ENCODE peak calls at places on chromosome 3, in four cellular contexts. B is K562; Y is activated CD4-positive, CD25-positive, alpha-beta regulatory T cell; R is HS-27A. O is an unnamed sample.

GRCh38 chr3:98596902-98597500 is 3.6 kb upstream of the CPOX start:
- DNase-seq in B (no peak), Y (no peak), R (no peak), O (no peak)

GRCh38 chr3:193971268-193971751 is 164.6 kb upstream of the HES1 start:
- DNase-seq in B (no peak), Y (no peak), R (no peak), O (no peak)

GRCh38 chr3:45906681-45907220 is 20.4 kb downstream of the CCR9 start:
- DNase-seq in B (peak), Y (no peak), R (peak), O (no peak)

GRCh38 chr3:186413615-186414415 is 51.8 kb upstream of the DGKG start:
- DNase-seq in B (no peak), Y (no peak), R (no peak), O (no peak)

GRCh38 chr3:185680216-185680615 is 94.1 kb downstream of the SENP2 start:
- DNase-seq in B (no peak), Y (no peak), R (no peak), O (no peak)

GRCh38 chr3:107813066-107813465 is 277.8 kb downstream of the CD47 start:
- DNase-seq in B (no peak), Y (no peak), R (no peak), O (no peak)

GRCh38 chr3:37279226-37279625 is 104.8 kb upstream of the LRRFIP2 start:
- DNase-seq in B (no peak), Y (no peak), R (no peak), O (no peak)

GRCh38 chr3:56930706-56931105 is 129.0 kb upstream of the ARHGEF3 start:
- DNase-seq in B (no peak), Y (no peak), R (no peak), O (no peak)

GRCh38 chr3:30319713-30320112 is 286.7 kb upstream of the TGFBR2 start:
- DNase-seq in B (no peak), Y (peak), R (no peak), O (no peak)

GRCh38 chr3:13812039-13812438 is 67.8 kb downstream of the WNT7A start:
- DNase-seq in B (no peak), Y (no peak), R (no peak), O (no peak)

GRCh38 chr3:4494807-4495200 is 1.7 kb downstream of the ITPR1 start:
- DNase-seq in B (no peak), Y (no peak), R (no peak), O (no peak)

O was measured in T1000.